ENCODE peak calls at places on chromosomes 11 and 22, in ten cellular contexts. I is cardiac muscle cell; Z is CD8-positive, alpha-beta T cell; R is A549; X is A673; Q is prostate gland; S is naive thymus-derived CD4-positive, alpha-beta T cell; Y is left ventricle myocardium inferior; J is H9; W is GM23338. L is an unnamed sample. For H3K4me1, the result is how much of the 10 kb centered on the place peaks cover.

GRCh38 chr11:62918531-62918930 is 2.6 kb downstream of the CHRM1 start:
- DNase-seq in I (no peak), Z (no peak), R (no peak), X (no peak), Q (no peak), S (no peak), Y (no peak), J (no peak), W (no peak), L (no peak)

GRCh38 chr11:69642913-69643632 is 2.1 kb downstream of the CCND1 start:
- DNase-seq in I (peak), Z (peak), R (peak), X (peak), Q (peak), S (peak), Y (peak), J (peak), W (peak), L (peak)

GRCh38 chr11:30879322-30880020 is 293.3 kb upstream of the MPPED2 start:
- DNase-seq in I (peak), Z (no peak), R (no peak), X (peak), Q (peak), S (no peak), Y (no peak), J (no peak), W (no peak), L (no peak)

GRCh38 chr11:70421123-70421522 is 22.8 kb downstream of the CTTN start:
- DNase-seq in I (no peak), Z (no peak), R (no peak), X (no peak), Q (no peak), S (no peak), Y (no peak), J (no peak), W (no peak), L (peak)

GRCh38 chr11:58575377-58576020 is at the start of gene LPXN:
- DNase-seq in I (peak), Z (peak), R (no peak), X (no peak), Q (no peak), S (peak), Y (no peak), J (no peak), W (no peak), L (no peak)

GRCh38 chr22:19179472-19180048 is 1.0 kb upstream of the SLC25A1 start:
- DNase-seq in I (peak), Z (no peak), R (peak), X (peak), Q (peak), S (peak), Y (peak), J (peak), W (peak), L (peak)

GRCh38 chr11:65182258-65183170 is 786 bp downstream of the CAPN1 start:
- DNase-seq in I (peak), Z (no peak), R (peak), X (no peak), Q (peak), S (no peak), Y (peak), J (peak), W (peak), L (no peak)

GRCh38 chr22:19477321-19478085 is 1.5 kb downstream of the UFD1 start:
- DNase-seq in I (peak), Z (no peak), R (no peak), X (peak), Q (no peak), S (peak), Y (no peak), J (no peak), W (no peak), L (no peak)

GRCh38 chr11:100619484-100619883 is 67.6 kb upstream of the ARHGAP42 start:
- DNase-seq in I (peak), Z (no peak), R (no peak), X (peak), Q (no peak), S (no peak), Y (no peak), J (no peak), W (peak), L (no peak)

DNA sequence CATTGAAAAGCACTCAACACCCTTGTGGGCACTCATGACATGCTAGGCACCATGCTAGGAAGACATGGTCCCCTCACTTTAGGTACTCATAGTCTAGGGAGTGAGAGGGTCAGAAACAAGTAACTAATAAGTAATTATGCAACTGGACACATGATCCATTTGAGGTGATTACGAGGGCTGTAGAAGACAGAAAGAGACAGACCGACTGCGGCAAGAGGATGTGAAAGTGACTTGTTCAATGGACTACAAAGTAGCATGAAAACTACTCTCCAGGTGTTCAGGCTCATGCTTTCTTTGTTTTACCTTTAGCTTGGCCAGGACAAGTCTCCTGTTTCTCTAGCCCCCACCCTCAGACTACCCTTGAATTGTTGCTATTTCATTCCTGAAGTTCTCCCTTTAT is 310.8 kb upstream of the SORL1-AS1 start:
- DNase-seq in I (no peak), Z (no peak), R (no peak), X (no peak), Q (no peak), S (no peak), Y (no peak), J (no peak), W (no peak), L (no peak)
- H3K4me1 ChIP-seq in I (under half), Z (under half), R (under half), X (under half), Q (under half), S (under half), Y (under half), J (under half), W (under half), L (under half)

GRCh38 chr22:38106814-38107578 is 3.5 kb downstream of the BAIAP2L2 start:
- DNase-seq in I (no peak), Z (no peak), R (no peak), X (no peak), Q (no peak), S (no peak), Y (no peak), J (no peak), W (no peak), L (no peak)

GRCh38 chr22:38110008-38110862 is at the start of gene BAIAP2L2:
- DNase-seq in I (no peak), Z (no peak), R (peak), X (no peak), Q (no peak), S (no peak), Y (no peak), J (peak), W (peak), L (no peak)

GRCh38 chr22:38107692-38108515 is 2.6 kb downstream of the BAIAP2L2 start:
- DNase-seq in I (no peak), Z (no peak), R (peak), X (no peak), Q (no peak), S (no peak), Y (no peak), J (no peak), W (no peak), L (peak)

GRCh38 chr22:38109391-38110000 is 988 bp downstream of the BAIAP2L2 start:
- DNase-seq in I (no peak), Z (no peak), R (peak), X (no peak), Q (no peak), S (no peak), Y (no peak), J (no peak), W (peak), L (no peak)

GRCh38 chr22:38108561-38109319 is 1.7 kb downstream of the BAIAP2L2 start:
- DNase-seq in I (no peak), Z (no peak), R (no peak), X (no peak), Q (no peak), S (no peak), Y (no peak), J (no peak), W (no peak), L (no peak)
- H3K27ac ChIP-seq in I (no peak), Z (no peak), R (peak), X (no peak), Q (no peak), S (no peak), Y (no peak), J (no peak), W (no peak), L (no peak)

DNA sequence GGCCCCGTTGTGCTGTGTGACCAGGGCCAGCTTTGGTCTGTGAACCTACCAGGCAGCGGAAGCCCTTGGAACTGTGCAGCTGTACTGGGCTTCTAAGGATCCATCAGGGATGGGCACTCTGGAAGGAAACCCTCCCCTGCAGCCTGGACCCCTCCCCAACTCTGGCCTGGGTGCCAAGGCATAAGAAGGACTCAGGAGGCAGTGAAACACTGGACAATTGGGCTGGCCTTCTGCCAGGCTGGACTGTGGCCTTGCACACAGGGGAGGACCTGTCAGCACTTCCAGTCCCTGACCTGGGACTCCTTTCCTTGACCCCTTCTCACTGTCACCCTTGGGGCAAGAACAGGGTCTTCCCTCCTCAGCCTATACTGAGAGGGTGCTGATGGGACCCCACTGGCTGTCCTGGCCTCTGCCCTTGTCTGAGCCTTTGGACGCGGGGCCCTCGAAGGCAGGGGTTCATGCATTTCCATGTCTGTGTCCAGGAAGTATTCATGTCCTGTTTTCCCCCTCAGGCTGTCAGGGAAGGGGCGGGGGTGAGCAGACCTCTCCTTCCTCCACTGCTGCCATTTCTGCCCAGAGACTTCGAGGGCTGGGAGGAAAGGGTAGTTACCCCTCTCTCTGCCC is 39.6 kb downstream of the PDE2A start:
- DNase-seq in I (no peak), Z (no peak), R (no peak), X (no peak), Q (no peak), S (no peak), Y (peak), J (no peak), W (no peak), L (peak)
- H3K4me1 ChIP-seq in I (under half), Z (under half), R (under half), X (under half), Q (under half), S (under half), Y (half or more), J (under half), W (under half), L (under half)

DNA sequence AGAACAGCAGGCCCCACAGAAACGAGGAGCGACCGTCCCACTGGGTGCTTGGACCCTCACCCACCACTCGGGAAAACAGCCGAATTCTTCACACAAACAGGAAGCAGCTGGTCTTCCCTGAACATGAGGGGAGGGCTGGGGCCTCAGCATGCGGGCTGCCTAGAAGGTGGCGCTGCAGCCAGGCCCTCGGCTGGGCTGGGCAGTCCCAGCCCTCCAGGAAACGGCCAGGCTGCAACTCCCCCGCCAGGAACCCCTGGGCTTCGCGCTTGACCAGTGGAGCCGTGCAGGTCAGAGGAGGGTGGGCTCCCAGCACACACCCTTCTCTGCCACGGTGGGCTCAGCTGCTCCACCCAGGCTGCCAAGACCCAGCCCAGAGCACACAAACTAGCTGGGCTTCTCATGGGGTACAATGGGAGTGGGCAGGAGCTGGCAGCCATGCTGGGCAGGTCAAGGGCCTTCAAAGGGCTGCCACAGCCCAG is 29.6 kb downstream of the IGF2 start:
- DNase-seq in I (peak), Z (no peak), R (no peak), X (no peak), Q (no peak), S (no peak), Y (no peak), J (peak), W (peak), L (peak)
- H3K27ac ChIP-seq in I (no peak), Z (no peak), R (no peak), X (no peak), Q (no peak), S (no peak), Y (peak), J (no peak), W (no peak), L (no peak)

GRCh38 chr22:41949297-41949965 is 2.5 kb upstream of the CENPM start:
- DNase-seq in I (no peak), Z (no peak), R (no peak), X (no peak), Q (no peak), S (no peak), Y (no peak), J (no peak), W (no peak), L (no peak)

GRCh38 chr22:41947181-41948080 is 479 bp upstream of the CENPM start:
- DNase-seq in I (no peak), Z (no peak), R (no peak), X (no peak), Q (no peak), S (no peak), Y (no peak), J (no peak), W (no peak), L (no peak)

GRCh38 chr22:41948142-41948541 is 1.2 kb upstream of the CENPM start:
- DNase-seq in I (no peak), Z (no peak), R (no peak), X (no peak), Q (no peak), S (no peak), Y (no peak), J (no peak), W (no peak), L (no peak)

GRCh38 chr22:41943661-41944209 is 3.2 kb downstream of the CENPM start:
- DNase-seq in I (no peak), Z (no peak), R (no peak), X (no peak), Q (no peak), S (no peak), Y (no peak), J (no peak), W (peak), L (no peak)

DNA sequence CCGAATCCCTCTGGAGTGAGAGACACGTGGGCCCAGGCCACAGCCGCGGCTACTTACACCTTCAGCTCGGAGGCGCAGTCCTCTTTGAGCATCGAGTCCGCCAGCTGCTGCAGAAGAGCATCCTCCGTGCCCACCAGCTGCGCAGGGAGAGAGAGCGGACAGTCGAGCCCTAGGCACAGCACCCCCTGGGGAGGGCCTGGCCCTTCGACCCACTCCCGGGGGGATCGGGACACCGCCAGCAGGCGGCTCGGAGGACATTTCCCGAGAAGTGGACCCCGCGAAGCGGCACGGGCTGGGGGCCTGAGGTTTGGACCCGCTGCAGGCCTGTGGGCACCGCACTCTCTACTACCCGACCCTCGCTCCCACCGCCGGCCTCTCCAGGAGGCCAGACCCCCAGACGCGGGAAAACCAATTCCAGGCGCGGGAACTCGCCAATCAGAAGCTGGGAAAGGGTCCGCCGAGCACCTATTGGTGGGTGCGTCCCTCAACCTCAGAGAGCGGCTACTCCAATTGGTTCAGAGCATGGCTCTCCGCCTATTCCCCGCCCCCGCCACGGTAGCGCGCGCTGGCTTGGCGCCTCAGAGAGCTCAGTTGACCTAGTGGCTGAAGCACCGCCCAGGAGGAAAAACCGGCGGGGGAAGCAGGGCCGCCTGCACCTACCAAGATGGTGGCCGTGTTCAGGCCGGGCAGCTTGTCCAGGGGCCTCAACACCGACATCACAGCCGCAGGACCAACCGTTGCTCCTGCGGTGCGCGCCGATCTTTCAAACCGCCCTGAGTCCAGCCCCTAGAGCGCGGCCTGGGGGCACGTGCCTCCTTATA is at the start of gene CENPM:
- DNase-seq in I (peak), Z (peak), R (peak), X (peak), Q (peak), S (peak), Y (peak), J (peak), W (peak), L (peak)
- H3K4me1 ChIP-seq in I (under half), Z (under half), R (under half), X (under half), Q (under half), S (under half), Y (under half), J (under half), W (under half), L (under half)

DNA sequence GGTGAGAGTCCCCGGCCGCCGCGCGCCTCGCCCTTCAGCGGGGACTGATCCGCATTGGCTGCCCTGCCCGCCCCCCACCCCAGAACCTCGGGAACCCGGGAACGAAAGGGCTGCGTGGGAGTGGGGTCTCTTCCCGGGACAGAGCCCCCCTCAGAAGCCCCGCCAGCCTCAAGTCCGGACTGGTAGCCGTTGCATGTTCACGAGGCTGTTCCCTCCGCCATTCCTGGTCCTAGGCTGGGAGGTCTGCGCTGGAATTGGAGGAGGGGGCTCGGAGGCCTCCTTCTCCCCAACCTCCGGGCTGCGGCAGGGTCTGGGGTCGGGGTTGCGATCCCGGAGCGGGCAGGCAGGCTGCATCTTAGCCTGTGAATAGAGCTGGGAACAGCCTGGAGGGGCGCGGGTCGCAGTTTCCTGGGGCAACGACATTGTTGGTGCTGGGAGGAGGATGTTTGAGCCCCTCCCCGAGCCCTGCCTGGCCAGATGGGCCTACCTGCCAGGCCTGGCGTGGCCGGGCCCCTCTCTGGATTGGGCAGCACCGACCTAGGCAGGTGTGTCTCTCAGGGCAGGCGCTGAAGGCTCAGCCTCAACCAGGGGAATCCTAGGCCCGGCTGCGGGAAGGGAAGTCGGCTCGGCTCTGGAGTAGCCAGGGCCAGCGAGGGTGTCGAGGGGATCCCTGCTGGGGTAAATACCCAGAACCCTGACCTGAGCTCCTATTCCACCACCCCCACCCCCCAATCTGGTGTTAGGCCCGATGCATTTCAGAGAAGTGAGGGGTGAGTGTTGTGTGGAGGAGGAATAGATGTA is 670 bp downstream of the MAPK8IP1 start:
- DNase-seq in I (no peak), Z (no peak), R (no peak), X (no peak), Q (no peak), S (no peak), Y (no peak), J (peak), W (peak), L (no peak)
- H3K27ac ChIP-seq in I (no peak), Z (no peak), R (peak), X (no peak), Q (no peak), S (no peak), Y (no peak), J (no peak), W (no peak), L (no peak)

DNA sequence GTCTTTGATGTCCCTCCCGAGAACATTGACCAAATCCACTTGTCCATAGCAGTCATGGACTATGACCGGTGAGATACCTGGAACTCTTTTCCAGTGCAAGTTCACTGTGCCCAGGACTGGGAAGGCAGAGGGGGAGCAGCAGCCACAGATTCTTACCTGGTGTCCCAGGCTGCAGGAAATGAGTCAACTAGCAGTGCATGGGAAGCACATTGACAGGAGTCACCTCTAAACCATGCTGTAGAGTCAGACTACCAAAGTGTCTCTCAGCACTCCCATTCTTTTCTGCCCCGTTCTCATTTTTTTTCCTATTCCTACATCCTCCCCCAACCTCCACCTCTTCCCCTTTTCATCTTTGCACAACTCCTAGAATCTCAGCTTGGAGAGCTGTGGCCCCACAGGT is 67.2 kb upstream of the OLFML1 start:
- DNase-seq in I (no peak), Z (no peak), R (no peak), X (no peak), Q (no peak), S (no peak), Y (no peak), J (no peak), W (no peak), L (no peak)
- H3K4me1 ChIP-seq in I (under half), Z (under half), R (under half), X (under half), Q (under half), S (under half), Y (under half), J (under half), W (under half), L (under half)

GRCh38 chr11:346529-346928 is 22.8 kb upstream of the B4GALNT4 start:
- DNase-seq in I (no peak), Z (no peak), R (no peak), X (no peak), Q (no peak), S (no peak), Y (no peak), J (no peak), W (no peak), L (no peak)

GRCh38 chr11:353315-353857 is 15.9 kb upstream of the B4GALNT4 start:
- DNase-seq in I (peak), Z (no peak), R (peak), X (no peak), Q (peak), S (no peak), Y (peak), J (peak), W (peak), L (peak)

GRCh38 chr11:351411-351810 is 17.9 kb upstream of the B4GALNT4 start:
- DNase-seq in I (no peak), Z (no peak), R (no peak), X (no peak), Q (no peak), S (no peak), Y (no peak), J (no peak), W (no peak), L (no peak)

GRCh38 chr11:352456-353180 is 16.7 kb upstream of the B4GALNT4 start:
- DNase-seq in I (no peak), Z (no peak), R (no peak), X (no peak), Q (no peak), S (no peak), Y (no peak), J (no peak), W (no peak), L (peak)

GRCh38 chr11:350723-351255 is 18.5 kb upstream of the B4GALNT4 start:
- DNase-seq in I (no peak), Z (no peak), R (no peak), X (no peak), Q (peak), S (no peak), Y (no peak), J (no peak), W (peak), L (peak)
- H3K27ac ChIP-seq in I (no peak), Z (no peak), R (peak), X (no peak), Q (peak), S (no peak), Y (no peak), J (no peak), W (no peak), L (no peak)

L was measured in right cardiac atrium.